ENCODE peak calls at places on chromosomes 11 and 22, in seven cellular contexts. V is GM12864; J is heart left ventricle; D is CD4-positive, CD25-positive, alpha-beta regulatory T cell; X is stimulated activated CD8-positive, alpha-beta memory T cell treated with anti-CD3 and anti-CD28 coated beads, Interleukin-4, amount 100 ng/mL, for 4 hours; L is Right ventricle myocardium superior; R is frontal cortex. N is an unnamed sample.

GRCh38 chr11:119728651-119729580 is at the start of gene NECTIN1:
- DNase-seq in V (peak; percentile 24), J (peak; percentile 93), D (peak; percentile 84), X (peak; percentile 66), L (peak; percentile 93), R (peak; percentile 96), N (peak; percentile 89)

GRCh38 chr22:17267661-17268330 is 48.6 kb upstream of the ADA2 start:
- DNase-seq in V (no peak), J (no peak), D (no peak), X (no peak), L (no peak), R (no peak), N (no peak)

GRCh38 chr22:19855504-19856409 is 1.1 kb upstream of the GNB1L start:
- DNase-seq in V (peak; percentile 35), J (peak; percentile 64), D (peak; percentile 34), X (peak; percentile 13), L (peak; percentile 64), R (no peak), N (peak; percentile 34)

GRCh38 chr11:60658409-60658808 is 41.0 kb upstream of the MS4A8 start:
- DNase-seq in V (no peak), J (no peak), D (no peak), X (no peak), L (no peak), R (no peak), N (no peak)

GRCh38 chr11:67268036-67268683 is 1.9 kb downstream of the GRK2 start:
- DNase-seq in V (peak; percentile 89), J (peak; percentile 28), D (peak; percentile 61), X (no peak), L (peak; percentile 52), R (no peak), N (peak; percentile 93)

GRCh38 chr22:26398741-26399153 is 30.3 kb upstream of the ASPHD2 start:
- DNase-seq in V (peak; percentile 31), J (peak; percentile 48), D (peak; percentile 61), X (peak; percentile 1), L (peak; percentile 46), R (peak; percentile 15), N (peak; percentile 7)

GRCh38 chr11:34250732-34251639 is 106.8 kb downstream of the ABTB2 start:
- DNase-seq in V (no peak), J (peak; percentile 78), D (peak; percentile 46), X (peak; percentile 70), L (peak; percentile 76), R (no peak), N (peak; percentile 14)

GRCh38 chr22:48563118-48563965 is 1264.3 kb downstream of the BRD1 start:
- DNase-seq in V (no peak), J (peak; percentile 15), D (no peak), X (no peak), L (no peak), R (no peak), N (no peak)

GRCh38 chr11:113457784-113458183 is 17.4 kb downstream of the DRD2 start:
- DNase-seq in V (no peak), J (no peak), D (no peak), X (no peak), L (no peak), R (no peak), N (no peak)

N was measured in KG1.